ENCODE peak calls at places on chromosomes 2 and 18, in ten cellular contexts. U, M, T, F, L, Y, O, J, N and X are unnamed samples.

GRCh38 chr2:218834685-218835084 is 3.1 kb upstream of the PRKAG3 start:
- DNase-seq in U (peak; percentile 45), M (no peak), T (no peak), F (no peak), L (no peak), Y (no peak), O (no peak), J (no peak), N (no peak), X (no peak)

GRCh38 chr18:70276416-70277145 is 12.3 kb upstream of the SOCS6 start:
- DNase-seq in U (no peak), M (no peak), T (no peak), F (no peak), L (no peak), Y (no peak), O (no peak), J (no peak), N (no peak), X (no peak)

GRCh38 chr2:97871096-97871780 is 124.5 kb downstream of the TMEM131 start:
- DNase-seq in U (no peak), M (no peak), T (no peak), F (no peak), L (peak; percentile 59), Y (no peak), O (peak; percentile 10), J (no peak), N (peak; percentile 29), X (no peak)

GRCh38 chr18:11005528-11005927 is 143.8 kb downstream of the PIEZO2 start:
- DNase-seq in U (no peak), M (peak; percentile 86), T (peak; percentile 58), F (no peak), L (peak; percentile 98), Y (peak; percentile 39), O (peak; percentile 90), J (no peak), N (peak; percentile 36), X (peak; percentile 22)

GRCh38 chr2:16114836-16115235 is 174.5 kb downstream of the MYCN start:
- DNase-seq in U (peak; percentile 53), M (no peak), T (peak; percentile 82), F (no peak), L (no peak), Y (no peak), O (no peak), J (no peak), N (no peak), X (no peak)

GRCh38 chr2:73701968-73702665 is 35.0 kb downstream of the TPRKB start:
- DNase-seq in U (no peak), M (no peak), T (peak; percentile 54), F (no peak), L (no peak), Y (no peak), O (no peak), J (no peak), N (no peak), X (no peak)

GRCh38 chr18:55912071-55912470 is 324.1 kb upstream of the TCF4 start:
- DNase-seq in U (no peak), M (no peak), T (no peak), F (no peak), L (no peak), Y (no peak), O (no peak), J (no peak), N (no peak), X (no peak)

GRCh38 chr2:118224144-118224887 is 136.0 kb downstream of the INSIG2 start:
- DNase-seq in U (no peak), M (no peak), T (peak; percentile 61), F (no peak), L (peak; percentile 12), Y (no peak), O (no peak), J (no peak), N (no peak), X (no peak)

GRCh38 chr2:30756051-30756719 is 51.1 kb downstream of the CAPN13 start:
- DNase-seq in U (no peak), M (no peak), T (no peak), F (no peak), L (peak; percentile 0), Y (no peak), O (no peak), J (no peak), N (no peak), X (peak; percentile 52)

GRCh38 chr18:80107396-80107795 is 1.7 kb upstream of the ADNP2 start:
- DNase-seq in U (no peak), M (no peak), T (no peak), F (no peak), L (no peak), Y (no peak), O (no peak), J (no peak), N (no peak), X (no peak)

GRCh38 chr2:176653856-176654443 is 384.7 kb downstream of the MTX2 start:
- DNase-seq in U (peak; percentile 89), M (peak; percentile 81), T (peak; percentile 73), F (peak; percentile 34), L (peak; percentile 56), Y (peak; percentile 48), O (peak; percentile 4), J (no peak), N (peak; percentile 74), X (peak; percentile 35)

GRCh38 chr2:176656055-176656775 is 387.0 kb downstream of the MTX2 start:
- DNase-seq in U (no peak), M (no peak), T (no peak), F (no peak), L (no peak), Y (no peak), O (no peak), J (no peak), N (no peak), X (no peak)

GRCh38 chr2:176656776-176657140 is 387.5 kb downstream of the MTX2 start:
- DNase-seq in U (no peak), M (no peak), T (no peak), F (no peak), L (no peak), Y (no peak), O (no peak), J (no peak), N (no peak), X (no peak)

GRCh38 chr2:176658708-176659107 is 389.5 kb downstream of the MTX2 start:
- DNase-seq in U (no peak), M (no peak), T (no peak), F (no peak), L (no peak), Y (no peak), O (no peak), J (no peak), N (no peak), X (no peak)

DNA sequence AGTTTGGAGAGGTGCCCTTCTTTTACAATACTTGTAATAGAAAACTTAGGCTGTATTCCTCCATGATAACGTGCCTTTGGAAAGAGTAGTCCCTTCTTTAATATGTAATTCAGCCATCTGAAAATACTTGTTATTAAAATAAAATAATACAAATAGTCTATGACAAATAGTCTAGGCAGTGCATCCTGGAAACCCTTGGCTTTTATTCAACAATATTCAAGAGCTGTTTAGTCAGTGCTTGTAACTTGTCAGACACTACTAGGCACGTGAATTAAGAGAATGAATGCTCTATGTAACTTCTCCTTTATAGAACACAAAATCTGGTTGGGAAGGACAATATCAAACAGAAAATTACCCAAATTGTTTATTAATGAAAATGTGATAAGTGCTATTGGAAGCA is 388.1 kb downstream of the MTX2 start:
- DNase-seq in U (no peak), M (no peak), T (no peak), F (no peak), L (no peak), Y (no peak), O (no peak), J (no peak), N (no peak), X (no peak)
- H3K4me3 ChIP-seq in U (no peak overlapping the region), M (no peak overlapping the region), T (no peak overlapping the region), F (no peak overlapping the region), L (no peak overlapping the region), Y (no peak overlapping the region), O (no peak overlapping the region), J (no peak overlapping the region), N (no peak overlapping the region), X (no peak overlapping the region)

DNA sequence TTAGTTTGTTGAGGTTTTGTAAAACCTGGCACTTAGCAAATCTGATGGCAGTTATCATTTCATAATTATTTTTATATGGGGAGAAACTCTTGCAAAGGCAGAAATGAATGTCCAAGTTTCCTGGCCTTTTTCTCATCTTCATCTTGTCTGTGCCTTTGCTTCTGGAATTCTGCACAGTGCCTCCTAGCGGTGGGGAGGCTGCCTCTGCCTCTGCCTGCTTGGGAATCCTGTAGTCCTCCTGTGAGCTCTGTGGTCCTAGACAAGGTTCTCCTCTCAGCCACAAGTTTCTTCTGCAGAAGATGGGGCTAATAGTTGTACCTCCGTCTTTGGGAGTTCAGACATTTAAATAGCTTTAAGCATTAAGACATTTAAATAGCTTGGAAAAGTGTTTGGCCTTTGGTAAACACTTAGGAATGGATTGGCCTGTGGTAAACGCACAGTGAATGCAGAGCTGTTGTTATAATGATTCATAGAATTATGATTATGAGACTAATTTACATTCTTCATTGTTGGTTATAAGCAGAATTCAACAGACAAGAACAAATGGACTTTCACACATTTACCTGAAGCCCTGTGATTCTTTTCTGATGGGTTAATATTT is 101.2 kb downstream of the ZNF236 start:
- DNase-seq in U (no peak), M (no peak), T (no peak), F (no peak), L (no peak), Y (no peak), O (no peak), J (no peak), N (peak; percentile 61), X (no peak)
- TF ChIP-seq CTCF in U (no peak), M (no peak), T (peak; percentile 24), F (no peak), L (peak; percentile 17), Y (peak; percentile 17), O (peak; percentile 49), J (peak; percentile 48), N (peak; percentile 33), X (peak; percentile 72)

DNA sequence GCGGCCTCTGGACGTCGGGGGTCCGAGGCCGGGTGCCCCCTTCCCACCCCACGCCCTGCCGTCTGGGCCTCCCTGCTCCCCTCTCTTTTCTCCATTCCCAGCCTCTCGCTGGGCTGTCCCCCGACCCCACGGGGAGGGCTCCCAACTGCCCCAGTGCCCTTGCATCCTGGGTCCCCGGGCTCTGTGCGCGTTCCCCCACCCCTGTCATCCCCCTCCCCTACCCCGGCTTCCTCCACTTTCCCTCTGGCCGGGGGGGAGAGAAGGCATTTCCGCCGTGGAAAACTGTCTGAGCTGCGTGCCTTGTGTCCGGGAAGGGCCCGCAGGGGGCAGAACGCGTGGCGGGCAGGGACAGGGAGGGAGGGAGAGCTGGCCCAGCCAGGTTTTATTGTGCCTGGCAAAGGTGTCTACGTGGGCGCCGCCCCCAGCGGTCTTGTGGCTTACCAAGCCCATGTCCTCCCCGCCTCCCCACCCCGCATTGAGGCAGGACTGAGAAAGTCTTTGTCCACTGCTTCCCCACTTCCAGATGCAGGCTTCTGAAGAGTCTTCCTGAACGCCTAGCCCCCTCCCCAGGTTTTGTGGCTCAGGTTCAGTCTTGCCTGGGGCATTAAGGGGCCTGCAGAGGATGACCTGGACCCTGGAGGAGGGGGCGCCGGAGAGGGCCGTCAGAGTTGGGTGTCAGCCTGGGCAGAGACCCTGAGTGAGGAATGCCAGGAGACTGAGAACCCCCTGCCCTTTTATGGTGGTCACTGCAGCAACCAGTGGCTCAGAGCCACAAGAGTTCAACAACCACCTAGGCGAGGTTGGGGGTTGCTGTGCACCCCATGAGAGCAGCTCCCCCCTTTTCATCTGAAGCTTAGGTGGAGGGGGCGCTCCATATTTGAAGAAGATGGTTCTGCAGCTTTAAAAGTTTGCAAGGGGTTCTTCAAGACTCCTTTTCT is 1.3 kb downstream of the ITM2C start:
- DNase-seq in U (no peak), M (no peak), T (peak; percentile 86), F (no peak), L (no peak), Y (no peak), O (no peak), J (no peak), N (no peak), X (no peak)
- H3K4me3 ChIP-seq in U (no peak overlapping the region), M (peak overlapping the region; percentile 75), T (peak overlapping the region; percentile 80), F (no peak overlapping the region), L (peak overlapping the region; percentile 79), Y (peak overlapping the region; percentile 84), O (peak overlapping the region; percentile 82), J (peak overlapping the region; percentile 85), N (peak overlapping the region; percentile 80), X (peak overlapping the region; percentile 74)

GRCh38 chr2:64654993-64655666 is 1.4 kb upstream of the SERTAD2 start:
- DNase-seq in U (no peak), M (no peak), T (no peak), F (no peak), L (no peak), Y (no peak), O (no peak), J (no peak), N (peak; percentile 45), X (no peak)
- TF ChIP-seq CTCF in U (no peak), M (peak; percentile 16), T (peak; percentile 41), F (no peak), L (peak; percentile 12), Y (no peak), O (peak; percentile 43), J (peak; percentile 43), N (peak; percentile 31), X (peak; percentile 11)